ENCODE peak calls at places on chromosomes 4 and X, in five cellular contexts. E, Y, G, D and Q are unnamed samples.
A peak's percentile ranks its signal among the peaks of the same experiment; 100 is the strongest.

GRCh38 chr4:132063829-132064228 is 1085.3 kb upstream of the PCDH10 start:
- DNase-seq in E (no peak), Y (no peak), G (no peak), D (peak; percentile 68), Q (no peak)

GRCh38 chrX:149825424-149825823 is 43.7 kb downstream of the MAGEA9 start:
- DNase-seq in E (peak; percentile 2), Y (peak; percentile 21), G (no peak), D (no peak), Q (peak; percentile 5)

GRCh38 chrX:96861228-96861627 is 22.5 kb upstream of the RPA4 start:
- DNase-seq in E (no peak), Y (peak; percentile 7), G (no peak), D (no peak), Q (no peak)

GRCh38 chr4:174217273-174218126 is 66.0 kb downstream of the FBXO8 start:
- DNase-seq in E (no peak), Y (no peak), G (no peak), D (peak; percentile 68), Q (peak; percentile 4)

GRCh38 chrX:118352566-118352965 is 6.7 kb downstream of the WDR44 start:
- DNase-seq in E (no peak), Y (no peak), G (no peak), D (no peak), Q (no peak)

GRCh38 chrX:20639115-20639514 is 372.4 kb upstream of the RPS6KA3 start:
- DNase-seq in E (no peak), Y (no peak), G (no peak), D (no peak), Q (no peak)

GRCh38 chrX:13087322-13088154 is 43.1 kb upstream of the FAM9C start:
- DNase-seq in E (no peak), Y (peak; percentile 89), G (no peak), D (peak; percentile 75), Q (peak; percentile 62)

GRCh38 chr4:57131849-57132745 is 21.9 kb upstream of the IGFBP7 start:
- DNase-seq in E (peak; percentile 18), Y (no peak), G (no peak), D (peak; percentile 74), Q (peak; percentile 55)

GRCh38 chrX:49197543-49198087 is 2.4 kb downstream of the SYP start:
- DNase-seq in E (no peak), Y (no peak), G (no peak), D (no peak), Q (no peak)

GRCh38 chr4:147054241-147054902 is 108.7 kb upstream of the TTC29 start:
- DNase-seq in E (no peak), Y (no peak), G (no peak), D (peak; percentile 31), Q (no peak)

GRCh38 chr4:7581477-7581876 is 146.7 kb upstream of the PSAPL1 start:
- DNase-seq in E (no peak), Y (peak; percentile 25), G (peak; percentile 17), D (peak; percentile 32), Q (peak; percentile 3)

GRCh38 chrX:13653022-13653693 is at the start of gene TCEANC:
- DNase-seq in E (peak; percentile 91), Y (peak; percentile 94), G (peak; percentile 80), D (peak; percentile 97), Q (peak; percentile 94)

GRCh38 chr4:163548481-163549243 is 54.2 kb downstream of the TMA16 start:
- DNase-seq in E (peak; percentile 37), Y (peak; percentile 64), G (no peak), D (peak; percentile 51), Q (no peak)

GRCh38 chr4:55754754-55755350 is 64.7 kb upstream of the EXOC1L start:
- DNase-seq in E (no peak), Y (no peak), G (no peak), D (peak; percentile 74), Q (no peak)

GRCh38 chr4:177008071-177008835 is 215.5 kb upstream of the VEGFC start:
- DNase-seq in E (no peak), Y (no peak), G (no peak), D (peak; percentile 79), Q (no peak)

GRCh38 chrX:151713859-151714258 is 2.0 kb upstream of the FATE1 start:
- DNase-seq in E (peak; percentile 0), Y (peak; percentile 11), G (no peak), D (peak; percentile 7), Q (peak; percentile 49)

GRCh38 chrX:123859409-123859827 is 435 bp upstream of the XIAP start:
- DNase-seq in E (no peak), Y (peak; percentile 76), G (no peak), D (no peak), Q (no peak)

GRCh38 chr4:161350946-161351345 is 812.9 kb downstream of the FSTL5 start:
- DNase-seq in E (no peak), Y (no peak), G (no peak), D (no peak), Q (no peak)

GRCh38 chr4:171924761-171925376 is 111.7 kb downstream of the GALNTL6 start:
- DNase-seq in E (no peak), Y (no peak), G (no peak), D (no peak), Q (no peak)

GRCh38 chr4:171932238-171932637 is 119.0 kb downstream of the GALNTL6 start:
- DNase-seq in E (no peak), Y (no peak), G (no peak), D (no peak), Q (no peak)

GRCh38 chr4:171929907-171930306 is 116.7 kb downstream of the GALNTL6 start:
- DNase-seq in E (no peak), Y (no peak), G (no peak), D (no peak), Q (no peak)

GRCh38 chr4:171928336-171928735 is 115.1 kb downstream of the GALNTL6 start:
- DNase-seq in E (no peak), Y (no peak), G (no peak), D (no peak), Q (no peak)

DNA sequence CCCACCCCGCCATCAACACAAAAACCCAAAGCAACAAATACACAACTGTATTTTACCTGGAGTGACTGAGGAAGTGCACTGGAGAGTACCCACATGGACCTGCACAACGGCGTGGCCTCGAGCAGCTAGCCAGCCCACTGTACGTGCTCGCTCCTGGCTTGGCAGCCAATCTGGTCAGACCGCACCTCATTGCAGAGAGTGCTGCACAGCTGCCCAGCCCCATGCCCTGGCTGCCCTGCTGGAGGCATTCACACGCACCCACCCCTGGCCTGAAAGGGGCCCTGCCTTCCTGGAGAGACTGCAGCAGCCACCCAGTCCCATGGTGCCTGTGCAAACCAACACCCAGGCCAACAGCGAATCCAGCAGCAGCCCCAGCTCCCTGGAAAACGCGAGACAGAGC is 116.3 kb downstream of the GALNTL6 start:
- DNase-seq in E (no peak), Y (no peak), G (no peak), D (no peak), Q (no peak)
- H3K4me2 ChIP-seq in E (no peak overlapping the region), Y (no peak overlapping the region), G (no peak overlapping the region), D (no peak overlapping the region), Q (no peak overlapping the region)

GRCh38 chrX:40735318-40736169 is at the start of gene MED14:
- DNase-seq in E (peak; percentile 83), Y (peak; percentile 89), G (peak; percentile 41), D (peak; percentile 85), Q (peak; percentile 73)

GRCh38 chrX:40733691-40734090 is 1.7 kb downstream of the MED14 start:
- DNase-seq in E (no peak), Y (no peak), G (no peak), D (peak; percentile 2), Q (no peak)

GRCh38 chrX:40734956-40735317 is 405 bp downstream of the MED14 start:
- DNase-seq in E (no peak), Y (peak; percentile 36), G (no peak), D (peak; percentile 26), Q (no peak)

GRCh38 chrX:40736170-40736505 is 796 bp upstream of the MED14 start:
- DNase-seq in E (peak; percentile 1), Y (peak; percentile 6), G (no peak), D (no peak), Q (no peak)
- TF ChIP-seq CTCF in E (no peak), Y (peak; percentile 5), G (no peak), D (no peak), Q (peak; percentile 9)

GRCh38 chr4:139807483-139807882 is 141.9 kb downstream of the MGST2 start:
- DNase-seq in E (no peak), Y (no peak), G (no peak), D (no peak), Q (no peak)

GRCh38 chr4:139806929-139807328 is 141.3 kb downstream of the MGST2 start:
- DNase-seq in E (no peak), Y (no peak), G (no peak), D (no peak), Q (no peak)

GRCh38 chr4:139809207-139810157 is 143.9 kb downstream of the MGST2 start:
- DNase-seq in E (no peak), Y (no peak), G (no peak), D (no peak), Q (no peak)

GRCh38 chr4:139810710-139811109 is 145.1 kb downstream of the MGST2 start:
- DNase-seq in E (no peak), Y (no peak), G (no peak), D (no peak), Q (no peak)

DNA sequence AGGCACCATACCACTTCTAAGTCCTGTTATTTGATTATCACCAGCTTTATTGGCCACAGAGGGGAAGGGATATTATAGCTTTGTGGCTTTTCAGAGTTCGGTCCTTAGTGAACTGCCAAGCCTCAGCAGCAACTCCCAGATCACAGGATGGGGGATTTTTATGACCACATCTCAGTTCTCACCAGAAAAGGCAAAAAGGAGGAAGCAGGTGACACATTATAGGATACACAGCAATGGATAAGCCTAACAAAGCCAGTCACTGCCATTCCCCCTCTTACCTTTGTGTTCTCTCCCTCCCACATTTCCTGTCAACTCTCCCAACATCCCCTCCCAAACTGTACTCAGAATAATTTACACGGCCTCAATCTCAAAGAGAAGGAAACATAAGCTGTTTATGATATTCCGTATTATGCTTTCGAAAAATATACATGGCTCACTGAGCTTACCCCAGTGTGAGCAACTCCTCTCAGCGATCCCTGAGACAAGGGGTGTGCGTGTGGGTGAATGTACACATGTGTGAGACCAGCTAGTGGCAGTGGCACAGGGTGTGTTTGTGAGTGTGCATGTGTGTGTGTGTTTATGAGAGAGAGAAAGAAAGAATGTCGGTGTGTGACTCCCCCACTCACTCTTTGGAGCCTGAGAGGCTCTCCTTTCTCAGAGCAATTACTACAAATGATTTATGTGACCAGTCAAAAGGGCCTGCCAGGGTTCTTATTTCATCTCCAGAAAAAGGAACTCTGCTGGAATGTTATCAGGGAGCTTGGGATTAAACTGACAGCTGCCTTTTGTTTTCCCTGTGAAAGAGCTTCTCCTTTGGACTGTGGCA is 143.0 kb downstream of the MGST2 start:
- DNase-seq in E (peak; percentile 13), Y (no peak), G (no peak), D (peak; percentile 41), Q (no peak)
- H2AFZ ChIP-seq in E (peak overlapping the region; percentile 25), Y (no peak overlapping the region), G (no peak overlapping the region), D (peak overlapping the region; percentile 19), Q (no peak overlapping the region)

GRCh38 chr4:54082168-54082567 is 17.8 kb upstream of the CHIC2 start:
- DNase-seq in E (peak; percentile 95), Y (no peak), G (no peak), D (peak; percentile 98), Q (peak; percentile 73)

GRCh38 chr4:54076673-54077072 is 12.3 kb upstream of the CHIC2 start:
- DNase-seq in E (no peak), Y (no peak), G (no peak), D (peak; percentile 65), Q (peak; percentile 56)

GRCh38 chr4:54073481-54073880 is 9.1 kb upstream of the CHIC2 start:
- DNase-seq in E (no peak), Y (no peak), G (no peak), D (peak; percentile 60), Q (no peak)

DNA sequence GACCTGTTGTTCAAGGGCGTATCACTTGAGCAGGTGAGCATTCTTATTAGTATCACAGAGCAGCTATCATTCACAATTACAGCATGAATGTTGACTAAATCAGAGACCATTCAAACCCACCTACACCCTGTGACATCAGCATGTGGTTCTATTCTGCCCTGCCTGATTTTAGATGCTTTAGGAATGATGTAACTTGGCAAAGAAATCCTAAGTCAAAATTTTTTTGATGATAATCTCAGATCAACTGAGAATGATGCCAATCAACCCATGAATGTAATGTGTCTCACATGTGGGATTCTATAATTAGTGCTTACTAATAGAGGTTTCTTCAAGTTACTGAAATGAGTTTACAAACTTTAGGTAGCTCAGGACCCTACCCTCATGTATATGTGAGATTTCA is 13.4 kb upstream of the CHIC2 start:
- DNase-seq in E (no peak), Y (no peak), G (no peak), D (peak; percentile 76), Q (no peak)
- H3K4me2 ChIP-seq in E (no peak overlapping the region), Y (no peak overlapping the region), G (no peak overlapping the region), D (peak overlapping the region; percentile 52), Q (no peak overlapping the region)